ENCODE peak calls at places on chromosome 13, in four cellular contexts. B, I, Q and F are unnamed samples.

GRCh38 chr13:70023506-70023905 is 84.1 kb upstream of the ATXN8OS start:
- DNase-seq in B (no peak), Q (no peak), I (no peak), F (no peak)

GRCh38 chr13:68713394-68713793 is 1394.2 kb upstream of the ATXN8OS start:
- DNase-seq in I (no peak), B (no peak), Q (no peak), F (no peak)

GRCh38 chr13:28246891-28247290 is 108.5 kb downstream of the PAN3 start:
- DNase-seq in I (no peak), B (no peak), Q (no peak), F (no peak)

GRCh38 chr13:98442391-98443230 is 134.3 kb downstream of the STK24 start:
- DNase-seq in Q (no peak), B (no peak), I (no peak), F (no peak)

GRCh38 chr13:113825851-113826250 is 38.0 kb downstream of the GAS6 start:
- DNase-seq in I (no peak), Q (no peak), B (no peak), F (no peak)

GRCh38 chr13:41060723-41061074 is 610 bp upstream of the WBP4 start:
- DNase-seq in B (peak; percentile 12), I (no peak), Q (peak; percentile 60), F (peak; percentile 94)

GRCh38 chr13:110503037-110503901 is 58.3 kb downstream of the RAB20 start:
- DNase-seq in B (no peak), Q (no peak), I (no peak), F (no peak)

GRCh38 chr13:60562081-60562764 is 165.2 kb downstream of the TDRD3 start:
- DNase-seq in I (no peak), Q (no peak), B (no peak), F (no peak)

GRCh38 chr13:54185785-54186184 is 1157.2 kb downstream of the OLFM4 start:
- DNase-seq in I (no peak), Q (peak; percentile 3), B (no peak), F (no peak)

GRCh38 chr13:112583592-112584277 is 4.2 kb downstream of the TUBGCP3 start:
- DNase-seq in B (no peak), Q (no peak), I (no peak), F (no peak)

GRCh38 chr13:111429064-111429558 is 108.7 kb downstream of the TEX29 start:
- DNase-seq in I (no peak), Q (peak; percentile 39), B (peak; percentile 48), F (peak; percentile 76)

GRCh38 chr13:48181482-48182145 is 51.4 kb upstream of the ITM2B start:
- DNase-seq in B (no peak), Q (no peak), I (no peak), F (no peak)

GRCh38 chr13:90696254-90696653 is 651.2 kb upstream of the MIR17HG start:
- DNase-seq in Q (peak; percentile 15), B (no peak), I (no peak), F (no peak)

GRCh38 chr13:111346281-111346680 is 25.8 kb downstream of the TEX29 start:
- DNase-seq in I (no peak), B (no peak), Q (no peak), F (no peak)

GRCh38 chr13:99959538-99960230 is 11.9 kb downstream of the ZIC5 start:
- DNase-seq in B (no peak), I (no peak), Q (no peak), F (no peak)
- TF ChIP-seq CTCF in B (no peak), I (no peak), Q (no peak), F (no peak)

GRCh38 chr13:96003304-96003703 is 49.9 kb downstream of the UGGT2 start:
- DNase-seq in Q (no peak), B (no peak), I (no peak), F (no peak)
- TF ChIP-seq CTCF in Q (no peak), B (no peak), I (no peak), F (no peak)

GRCh38 chr13:26133286-26133685 is 81.5 kb upstream of the SHISA2 start:
- DNase-seq in Q (no peak), I (no peak), B (no peak), F (no peak)

GRCh38 chr13:26128676-26129075 is 76.9 kb upstream of the SHISA2 start:
- DNase-seq in I (no peak), Q (no peak), B (no peak), F (no peak)

GRCh38 chr13:26133851-26134250 is 82.0 kb upstream of the SHISA2 start:
- DNase-seq in Q (no peak), I (no peak), B (no peak), F (no peak)

GRCh38 chr13:26132756-26133155 is 80.9 kb upstream of the SHISA2 start:
- DNase-seq in B (no peak), Q (peak; percentile 3), I (no peak), F (peak; percentile 13)
- TF ChIP-seq CTCF in B (no peak), Q (peak; percentile 33), I (peak; percentile 16), F (no peak)

GRCh38 chr13:46683879-46684278 is 113.1 kb downstream of the ESD start:
- DNase-seq in I (no peak), B (no peak), Q (no peak), F (no peak)

GRCh38 chr13:46685006-46685730 is 111.8 kb downstream of the ESD start:
- DNase-seq in Q (no peak), B (no peak), I (no peak), F (no peak)

GRCh38 chr13:46686171-46686570 is 110.8 kb downstream of the ESD start:
- DNase-seq in I (no peak), Q (no peak), B (no peak), F (no peak)

GRCh38 chr13:46682015-46682414 is 114.9 kb downstream of the ESD start:
- DNase-seq in I (no peak), Q (no peak), B (no peak), F (no peak)

GRCh38 chr13:46684287-46685001 is 112.5 kb downstream of the ESD start:
- DNase-seq in I (no peak), Q (no peak), B (no peak), F (no peak)
- TF ChIP-seq CTCF in I (no peak), Q (no peak), B (no peak), F (no peak)

DNA sequence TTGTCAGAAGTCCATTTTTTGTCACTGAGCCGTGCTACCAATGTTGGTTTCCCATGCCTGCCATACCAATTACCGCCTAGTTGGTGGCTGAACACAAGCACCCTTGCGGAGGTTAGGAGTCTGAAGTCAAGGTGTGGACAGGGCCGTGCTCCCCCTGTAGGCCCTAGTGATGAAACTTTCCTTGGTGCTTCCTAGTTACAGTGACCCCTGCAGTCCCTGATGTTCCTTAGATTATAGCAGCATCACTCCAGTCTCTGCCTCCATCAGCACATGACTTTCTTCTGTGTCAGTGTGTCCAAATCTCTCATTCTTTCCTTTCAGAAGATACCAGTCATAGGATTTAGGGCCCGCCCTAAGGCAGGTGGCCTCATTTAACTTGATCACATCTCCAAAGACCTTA is 99.0 kb downstream of the MYO16 start:
- DNase-seq in I (no peak), B (no peak), Q (no peak), F (no peak)
- TF ChIP-seq CTCF in I (no peak), B (no peak), Q (no peak), F (no peak)